ENCODE peak calls at places on chromosomes 13 and 19, in eight cellular contexts. Z is frontal cortex; C is effector memory CD8-positive, alpha-beta T cell; K is stimulated activated CD4-positive, alpha-beta T cell treated with anti-CD3 and anti-CD28 coated beads, Interleukin-1b, Interleukin-23, amount 100 ng/mL, for 4 hours; G is germinal center; E is progenitor cell of endocrine pancreas; O is AG20443; W is body of pancreas. X is an unnamed sample.

GRCh38 chr13:39600766-39601165 is 2.2 kb downstream of the LHFPL6 start:
- DNase-seq in C (no peak), E (no peak), Z (no peak), W (no peak), O (peak; percentile 19), G (no peak), K (no peak), X (no peak)

GRCh38 chr19:29170554-29170953 is 42.4 kb downstream of the UQCRFS1 start:
- DNase-seq in G (no peak), E (no peak), O (no peak), W (no peak), K (no peak), Z (no peak), C (no peak), X (no peak)

GRCh38 chr13:51520524-51520923 is 63.7 kb upstream of the WDFY2 start:
- DNase-seq in C (no peak), W (no peak), Z (no peak), E (no peak), O (peak; percentile 38), K (no peak), G (no peak), X (no peak)

GRCh38 chr13:27792393-27793218 is at the start of gene GSX1:
- DNase-seq in W (peak; percentile 79), E (peak; percentile 85), C (peak; percentile 31), K (peak; percentile 28), G (peak; percentile 44), O (peak; percentile 91), Z (peak; percentile 76), X (no peak)

GRCh38 chr13:49922301-49922700 is 13.8 kb downstream of the SPRYD7 start:
- DNase-seq in O (no peak), Z (no peak), G (no peak), E (no peak), K (no peak), W (no peak), C (no peak), X (no peak)

GRCh38 chr13:43030548-43030947 is 7.2 kb downstream of the DNAJC15 start:
- DNase-seq in O (no peak), C (no peak), W (no peak), K (no peak), G (no peak), Z (no peak), E (no peak), X (no peak)

GRCh38 chr19:32227561-32228165 is 117.7 kb upstream of the ZNF507 start:
- DNase-seq in C (no peak), W (no peak), Z (no peak), G (no peak), O (no peak), E (no peak), K (no peak), X (no peak)

GRCh38 chr19:50792246-50792851 is 2.1 kb downstream of the ACP4 start:
- DNase-seq in C (no peak), G (no peak), K (no peak), W (no peak), E (no peak), O (no peak), Z (no peak), X (no peak)